ENCODE peak calls at places on chromosomes 1 and 21, in ten cellular contexts. F is esophagus squamous epithelium, K is DND-41, Y is GM12864, Q is brain microvascular endothelial cell, A is endodermal cell, S is cardiac fibroblast, G is HL-60, E is breast epithelium, J is right lobe of liver. O is an unnamed sample.

GRCh38 chr21:41396452-41397107 is 29.5 kb upstream of the MX1 start:
- DNase-seq in F (no peak), K (no peak), Y (no peak), Q (no peak), A (peak; percentile 63), S (peak; percentile 48), G (peak; percentile 84), E (peak; percentile 74), J (peak; percentile 52), O (no peak)

GRCh38 chr1:180211860-180212229 is 18.2 kb upstream of the LHX4 start:
- DNase-seq in F (no peak), K (no peak), Y (no peak), Q (no peak), A (no peak), S (no peak), G (no peak), E (no peak), J (no peak), O (no peak)

GRCh38 chr1:24932284-24932683 is 2.2 kb upstream of the RUNX3 start:
- DNase-seq in F (no peak), K (peak; percentile 37), Y (no peak), Q (no peak), A (peak; percentile 92), S (peak; percentile 18), G (no peak), E (no peak), J (no peak), O (no peak)

GRCh38 chr1:182143154-182143657 is 81.7 kb upstream of the ZNF648 start:
- DNase-seq in F (peak; percentile 24), K (peak; percentile 89), Y (peak; percentile 44), Q (peak; percentile 78), A (peak; percentile 98), S (peak; percentile 88), G (peak; percentile 52), E (peak; percentile 89), J (peak; percentile 91), O (peak; percentile 77)

GRCh38 chr1:20787775-20788488 is 825 bp upstream of the HP1BP3 start:
- DNase-seq in F (no peak), K (no peak), Y (no peak), Q (peak; percentile 47), A (peak; percentile 52), S (peak; percentile 70), G (no peak), E (no peak), J (no peak), O (no peak)

GRCh38 chr1:53400761-53401379 is 58.3 kb upstream of the DMRTB1 start:
- DNase-seq in F (no peak), K (no peak), Y (no peak), Q (no peak), A (peak; percentile 38), S (no peak), G (no peak), E (no peak), J (no peak), O (no peak)

GRCh38 chr1:18580676-18581419 is 49.8 kb upstream of the PAX7 start:
- DNase-seq in F (no peak), K (no peak), Y (no peak), Q (no peak), A (no peak), S (no peak), G (no peak), E (no peak), J (no peak), O (no peak)

GRCh38 chr1:39132505-39133339 is 71.8 kb upstream of the MACF1 start:
- DNase-seq in F (no peak), K (no peak), Y (no peak), Q (peak; percentile 69), A (peak; percentile 94), S (peak; percentile 79), G (no peak), E (peak; percentile 88), J (peak; percentile 88), O (no peak)

GRCh38 chr1:905071-905749 is 18.5 kb upstream of the SAMD11 start:
- DNase-seq in F (no peak), K (peak; percentile 82), Y (no peak), Q (no peak), A (peak; percentile 78), S (peak; percentile 62), G (no peak), E (peak; percentile 19), J (peak; percentile 59), O (no peak)

GRCh38 chr1:904271-904950 is 19.3 kb upstream of the SAMD11 start:
- DNase-seq in F (no peak), K (peak; percentile 90), Y (no peak), Q (peak; percentile 73), A (peak; percentile 95), S (peak; percentile 94), G (peak; percentile 78), E (peak; percentile 71), J (peak; percentile 76), O (peak; percentile 36)

GRCh38 chr1:907611-908451 is 15.9 kb upstream of the SAMD11 start:
- DNase-seq in F (no peak), K (no peak), Y (no peak), Q (no peak), A (peak; percentile 32), S (no peak), G (no peak), E (no peak), J (peak; percentile 37), O (no peak)

GRCh38 chr1:906532-907420 is 16.9 kb upstream of the SAMD11 start:
- DNase-seq in F (no peak), K (no peak), Y (no peak), Q (peak; percentile 34), A (peak; percentile 65), S (peak; percentile 58), G (peak; percentile 57), E (no peak), J (peak; percentile 50), O (peak; percentile 31)

GRCh38 chr1:905811-906531 is 17.8 kb upstream of the SAMD11 start:
- DNase-seq in F (no peak), K (no peak), Y (no peak), Q (no peak), A (peak; percentile 47), S (no peak), G (no peak), E (no peak), J (peak; percentile 51), O (no peak)
- H3K4me3 ChIP-seq in F (no peak overlapping the region), K (peak overlapping the region; percentile 77), Y (no peak overlapping the region), Q (no peak overlapping the region), A (no peak overlapping the region), S (no peak overlapping the region), G (no peak overlapping the region), E (no peak overlapping the region), J (no peak overlapping the region), O (peak overlapping the region; percentile 50)

DNA sequence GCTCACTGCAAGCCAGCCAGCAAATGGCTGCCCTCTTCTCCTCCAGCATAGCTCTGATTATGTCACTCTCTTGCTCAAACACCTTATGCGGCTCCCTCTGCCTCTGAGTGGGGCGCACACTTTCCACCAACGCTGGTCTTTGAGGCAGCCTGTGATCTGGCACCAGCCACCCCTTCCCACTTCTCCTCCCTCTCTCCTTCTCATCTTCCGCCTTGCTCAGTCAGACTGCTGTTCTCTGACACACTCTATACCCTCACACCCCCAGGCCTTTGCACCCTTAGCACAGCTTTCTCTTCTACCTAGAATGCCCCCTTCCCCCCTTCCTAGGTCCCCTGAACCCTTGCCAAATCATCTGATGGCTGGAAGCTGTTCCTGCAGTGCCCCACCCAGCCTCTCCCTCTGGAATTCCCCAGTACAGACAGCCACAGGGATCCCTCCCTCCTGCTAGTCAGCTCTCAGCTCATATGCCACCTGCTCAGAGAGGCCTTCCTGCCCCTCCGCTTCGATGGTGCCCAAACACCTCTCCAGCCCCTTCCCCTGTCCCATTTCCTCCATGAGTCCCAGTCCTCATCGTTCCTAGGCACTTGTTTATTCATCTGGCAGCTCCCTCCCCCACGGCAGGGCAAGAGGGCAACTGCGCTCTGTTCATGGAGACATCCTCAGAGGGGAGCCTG is 21.8 kb upstream of the PEF1 start:
- DNase-seq in F (no peak), K (no peak), Y (no peak), Q (no peak), A (peak; percentile 50), S (peak; percentile 37), G (no peak), E (no peak), J (no peak), O (peak; percentile 25)
- TF ChIP-seq CTCF in F (no peak), K (no peak), Y (no peak), Q (no peak), A (no peak), S (no peak), G (no peak), E (no peak), J (no peak), O (no peak)

GRCh38 chr1:33342041-33342723 is 21.3 kb upstream of the A3GALT2 start:
- DNase-seq in F (no peak), K (no peak), Y (no peak), Q (peak; percentile 95), A (peak; percentile 92), S (peak; percentile 98), G (no peak), E (peak; percentile 63), J (peak; percentile 91), O (peak; percentile 96)
- H3K4me3 ChIP-seq in F (peak overlapping the region; percentile 56), K (no peak overlapping the region), Y (no peak overlapping the region), Q (peak overlapping the region; percentile 1), A (peak overlapping the region; percentile 52), S (no peak overlapping the region), G (no peak overlapping the region), E (peak overlapping the region; percentile 22), J (no peak overlapping the region), O (peak overlapping the region; percentile 18)

GRCh38 chr1:223245983-223246382 is 102.9 kb upstream of the TLR5 start:
- DNase-seq in F (no peak), K (no peak), Y (no peak), Q (no peak), A (no peak), S (no peak), G (no peak), E (no peak), J (peak; percentile 21), O (no peak)

GRCh38 chr1:223245411-223245810 is 102.4 kb upstream of the TLR5 start:
- DNase-seq in F (no peak), K (no peak), Y (no peak), Q (no peak), A (no peak), S (no peak), G (no peak), E (no peak), J (peak; percentile 11), O (no peak)

GRCh38 chr1:223242971-223243370 is 99.9 kb upstream of the TLR5 start:
- DNase-seq in F (no peak), K (no peak), Y (no peak), Q (no peak), A (no peak), S (no peak), G (no peak), E (no peak), J (no peak), O (no peak)

GRCh38 chr1:223243441-223244050 is 100.5 kb upstream of the TLR5 start:
- DNase-seq in F (no peak), K (no peak), Y (no peak), Q (no peak), A (no peak), S (no peak), G (no peak), E (no peak), J (peak; percentile 4), O (no peak)

DNA sequence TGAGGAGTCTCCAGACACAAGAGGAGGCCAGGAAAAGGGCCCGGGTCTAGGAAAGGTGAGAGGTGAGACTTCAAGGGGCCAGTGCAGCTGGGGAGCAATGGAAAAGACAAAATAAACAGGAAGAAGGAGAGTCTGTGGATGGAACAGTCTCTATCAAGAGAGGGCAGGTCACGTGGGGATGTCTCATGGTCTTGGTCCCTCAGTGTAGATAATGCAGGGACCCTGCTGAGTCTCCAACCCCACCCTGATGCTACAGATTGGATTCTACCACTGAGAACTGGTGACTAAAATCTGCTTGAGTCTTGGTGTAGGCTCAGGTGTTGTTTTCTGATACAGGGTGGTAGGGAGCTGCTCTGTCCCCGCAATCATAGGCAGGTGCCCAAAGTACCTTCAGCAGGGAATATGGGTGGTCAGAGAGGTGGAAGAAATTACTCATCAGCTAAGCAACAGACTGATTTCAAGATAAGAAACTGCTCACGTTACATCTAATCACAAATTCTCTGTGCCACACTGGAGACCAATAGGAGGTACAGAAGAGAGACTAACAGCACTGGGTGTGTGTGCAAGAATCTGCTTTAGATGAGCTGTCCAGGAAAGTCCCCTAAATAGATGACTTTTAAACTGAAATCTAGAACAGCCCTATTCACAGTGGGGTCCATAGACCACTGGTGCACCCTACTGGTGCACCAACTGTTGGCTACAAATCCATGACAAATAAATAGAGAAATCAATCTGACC is 101.5 kb upstream of the TLR5 start:
- DNase-seq in F (no peak), K (no peak), Y (no peak), Q (no peak), A (no peak), S (peak; percentile 14), G (no peak), E (no peak), J (peak; percentile 9), O (no peak)
- TF ChIP-seq CTCF in F (no peak), K (no peak), Y (peak; percentile 20), Q (peak; percentile 58), A (peak; percentile 51), S (no peak), G (no peak), E (no peak), J (peak; percentile 34), O (no peak)

O was measured in HFF-Myc.